ENCODE peak calls at places on chromosomes 6 and 20, in six cellular contexts. Q, Z, X, S, J and F are unnamed samples. For H3K4me1, the result is how much of the 10 kb centered on the place peaks cover.

GRCh38 chr6:14857501-14857900 is 388.4 kb upstream of the JARID2 start:
- DNase-seq in Q (no peak), Z (no peak), X (no peak), S (no peak), J (no peak), F (no peak)

GRCh38 chr20:46670585-46671584 is 18.4 kb downstream of the TP53RK start:
- DNase-seq in Q (no peak), Z (no peak), X (no peak), S (no peak), J (no peak), F (no peak)

GRCh38 chr6:167919349-167919748 is 78.1 kb upstream of the KIF25 start:
- DNase-seq in Q (no peak), Z (no peak), X (no peak), S (no peak), J (no peak), F (no peak)

GRCh38 chr20:59455392-59456341 is 148.7 kb upstream of the PHACTR3 start:
- DNase-seq in Q (peak), Z (no peak), X (peak), S (no peak), J (peak), F (no peak)

GRCh38 chr20:11901127-11901526 is 16.6 kb upstream of the BTBD3 start:
- DNase-seq in Q (no peak), Z (no peak), X (peak), S (no peak), J (no peak), F (peak)

GRCh38 chr20:36666181-36666740 is 20.3 kb upstream of the SLA2 start:
- DNase-seq in Q (no peak), Z (no peak), X (peak), S (no peak), J (peak), F (peak)

GRCh38 chr6:116986819-116987218 is 109.8 kb downstream of the RFX6 start:
- DNase-seq in Q (no peak), Z (no peak), X (no peak), S (no peak), J (no peak), F (no peak)

GRCh38 chr6:137105375-137105774 is 60.6 kb upstream of the IL20RA start:
- DNase-seq in Q (no peak), Z (no peak), X (no peak), S (no peak), J (no peak), F (no peak)

DNA sequence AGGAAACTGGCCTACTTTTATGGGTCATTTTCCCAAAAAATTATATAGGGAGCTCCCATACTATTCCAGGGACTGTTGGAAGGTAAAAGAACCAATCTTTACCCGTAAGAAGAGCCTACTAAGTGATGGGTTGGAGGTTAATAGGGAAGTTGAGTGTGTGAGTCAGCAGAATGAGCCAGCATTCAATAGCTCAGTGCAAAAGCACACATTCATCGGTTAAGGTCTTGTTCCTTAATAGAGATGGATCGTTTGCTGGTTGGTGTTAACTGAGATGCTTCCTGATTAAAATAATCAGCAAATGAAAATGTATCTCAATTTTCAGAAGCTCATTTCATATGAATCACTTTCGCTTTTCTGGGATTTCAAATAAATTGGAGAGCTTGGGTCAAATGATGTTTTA is 115.3 kb upstream of the MRPS10 start:
- DNase-seq in Q (no peak), Z (no peak), X (no peak), S (no peak), J (no peak), F (no peak)
- H2AK5ac ChIP-seq in Q (no peak), Z (no peak), X (no peak), S (no peak), J (no peak), F (no peak)

DNA sequence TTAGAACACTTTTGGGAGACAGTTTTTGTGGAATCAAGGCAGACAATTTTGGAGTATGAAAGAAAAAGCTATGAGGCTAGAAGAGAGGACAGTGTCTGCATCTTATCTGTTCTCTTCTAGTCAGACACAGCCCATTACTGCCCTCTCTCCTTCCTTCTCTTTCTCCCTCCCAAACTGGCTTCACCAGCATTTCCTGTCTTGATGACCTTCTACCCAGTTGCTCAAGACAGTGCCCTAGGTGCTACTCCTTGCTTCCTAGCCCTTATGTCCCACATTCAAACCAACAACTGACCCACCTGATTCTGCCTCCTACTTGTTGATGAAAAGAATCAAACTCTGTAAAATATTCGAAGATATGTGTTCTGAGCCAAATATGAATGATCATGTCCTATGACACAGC is 116.4 kb upstream of the RIPOR2 start:
- DNase-seq in Q (no peak), Z (no peak), X (no peak), S (no peak), J (no peak), F (no peak)
- H2BK15ac ChIP-seq in Q (no peak), Z (peak), X (peak), S (no peak), J (no peak), F (no peak)

GRCh38 chr6:33779895-33780294 is 9.0 kb downstream of the LEMD2 start:
- DNase-seq in Q (no peak), Z (no peak), X (no peak), S (no peak), J (no peak), F (no peak)

GRCh38 chr6:33782561-33782960 is 6.4 kb downstream of the LEMD2 start:
- DNase-seq in Q (no peak), Z (no peak), X (no peak), S (no peak), J (no peak), F (no peak)

GRCh38 chr6:33783781-33784520 is 5.0 kb downstream of the LEMD2 start:
- DNase-seq in Q (no peak), Z (no peak), X (no peak), S (no peak), J (no peak), F (no peak)

GRCh38 chr6:33779305-33779704 is 9.6 kb downstream of the LEMD2 start:
- DNase-seq in Q (no peak), Z (no peak), X (no peak), S (peak), J (peak), F (no peak)

DNA sequence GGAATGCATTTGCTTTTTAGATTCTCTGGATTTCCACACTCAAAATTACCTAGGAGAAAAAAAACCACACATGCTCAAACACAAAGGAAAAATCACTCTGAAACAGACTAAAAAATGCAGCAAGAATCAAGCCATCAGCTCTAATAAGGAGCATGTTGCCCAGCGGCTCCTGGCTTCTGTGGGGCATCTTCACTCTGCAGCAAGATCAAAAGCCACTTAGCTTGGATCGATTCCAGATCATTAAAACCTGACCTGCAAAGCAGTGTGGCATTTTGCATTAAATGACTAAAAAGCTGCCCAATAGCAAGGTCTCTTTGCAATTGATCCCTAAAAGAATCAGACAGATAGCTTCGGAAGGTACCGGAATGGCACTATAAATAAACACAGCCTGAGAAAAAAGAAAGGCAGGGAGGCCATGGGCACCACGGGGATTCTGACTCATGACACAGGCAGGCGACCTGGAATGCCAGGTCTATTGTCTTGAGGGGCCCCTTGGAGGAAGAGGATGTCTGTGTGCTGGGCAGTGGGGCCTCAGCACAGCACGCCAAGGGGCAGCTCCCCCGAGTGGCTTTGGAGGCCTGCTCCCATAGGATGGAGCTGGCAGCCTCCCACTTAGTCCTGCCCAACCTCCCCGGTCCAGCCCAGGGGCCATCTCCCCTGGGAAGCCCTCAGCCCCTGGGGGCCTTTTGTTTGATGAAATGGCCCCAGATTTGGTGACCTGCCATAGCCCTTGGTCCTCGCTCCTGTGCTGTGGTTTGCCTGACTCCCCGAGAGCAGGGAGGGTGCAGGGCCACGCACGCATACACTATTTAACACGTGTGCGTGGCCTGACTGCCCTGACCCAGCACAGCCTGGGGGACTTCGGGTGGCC is 7.6 kb downstream of the LEMD2 start:
- DNase-seq in Q (peak), Z (peak), X (no peak), S (peak), J (peak), F (peak)
- H3K4me1 ChIP-seq in Q (under half), Z (under half), X (under half), S (under half), J (under half), F (half or more)

DNA sequence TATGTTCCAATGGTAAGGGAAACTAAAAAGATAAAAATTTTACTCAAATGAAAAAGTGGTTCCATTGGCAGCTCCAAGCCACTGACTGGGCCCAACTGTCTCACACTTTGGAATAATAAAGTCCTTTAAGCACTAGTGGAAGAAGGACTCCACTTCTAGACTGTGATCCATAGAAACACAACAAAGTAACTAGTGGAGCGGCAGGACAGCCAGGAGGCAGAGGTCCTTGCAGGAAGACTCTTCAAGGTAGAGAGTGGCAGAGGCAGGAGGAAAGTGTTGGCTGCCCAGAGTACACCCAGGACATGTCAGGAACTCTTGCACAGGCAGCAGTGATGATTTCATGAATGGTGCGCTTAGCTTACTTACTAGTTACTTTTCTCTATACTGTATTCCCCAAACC is 65.0 kb upstream of the CCN6 start:
- DNase-seq in Q (no peak), Z (no peak), X (no peak), S (no peak), J (no peak), F (no peak)
- H2AK5ac ChIP-seq in Q (no peak), Z (no peak), X (peak), S (no peak), J (no peak), F (no peak)

DNA sequence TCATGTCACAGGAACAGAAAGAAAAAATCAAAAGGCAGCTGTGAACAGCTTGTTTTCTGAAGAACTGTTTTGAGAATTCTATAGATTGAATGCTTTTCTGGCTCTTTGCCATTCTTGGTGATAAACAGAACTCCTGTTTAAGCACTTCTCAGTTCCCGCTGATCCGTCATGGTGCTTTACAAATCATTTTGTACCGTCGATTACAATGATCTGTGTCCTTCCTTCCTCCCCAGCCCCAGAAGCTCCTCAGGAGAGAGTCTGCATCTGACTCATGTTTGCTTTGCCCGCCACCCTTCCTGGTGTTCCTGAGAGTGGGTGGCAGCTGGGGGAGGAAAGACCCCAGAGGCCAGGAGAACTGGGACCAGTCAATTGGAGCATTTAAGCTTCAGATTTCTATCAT is 538.6 kb upstream of the MARCKS start:
- DNase-seq in Q (no peak), Z (no peak), X (peak), S (no peak), J (no peak), F (peak)
- H2BK15ac ChIP-seq in Q (no peak), Z (no peak), X (peak), S (no peak), J (no peak), F (no peak)